ENCODE peak calls at places on chromosomes 1 and 21, in eight cellular contexts. I, N, E, A, F, R, C and P are unnamed samples.
A peak's percentile ranks its signal among the peaks of the same experiment; 100 is the strongest.

GRCh38 chr1:113929750-113930498 is 800 bp downstream of the HIPK1 start:
- DNase-seq in R (peak; percentile 46), C (no peak), F (no peak), I (peak; percentile 51), E (peak; percentile 40), N (peak; percentile 41), A (no peak), P (no peak)

GRCh38 chr1:168613689-168614655 is 37.6 kb downstream of the XCL1 start:
- DNase-seq in C (peak; percentile 86), E (peak; percentile 30), F (no peak), R (no peak), A (peak; percentile 50), I (peak; percentile 25), N (no peak), P (no peak)

GRCh38 chr1:25572708-25573590 is 29.5 kb downstream of the LDLRAP1 start:
- DNase-seq in F (no peak), R (peak; percentile 37), C (no peak), N (no peak), E (peak; percentile 61), A (no peak), I (peak; percentile 44), P (no peak)

GRCh38 chr1:66271904-66272254 is 262.1 kb upstream of the SGIP1 start:
- DNase-seq in E (peak; percentile 73), C (no peak), N (peak; percentile 60), R (no peak), A (peak; percentile 65), I (peak; percentile 80), F (no peak), P (no peak)

GRCh38 chr1:160474392-160475242 is 48.4 kb downstream of the SLAMF6 start:
- DNase-seq in N (no peak), A (no peak), F (no peak), R (no peak), E (no peak), C (no peak), I (no peak), P (no peak)

GRCh38 chr1:186042216-186042615 is 308.0 kb downstream of the HMCN1 start:
- DNase-seq in F (no peak), R (no peak), A (no peak), I (no peak), C (no peak), N (no peak), E (peak; percentile 19), P (no peak)

GRCh38 chr1:241408170-241408569 is 51.2 kb upstream of the RGS7 start:
- DNase-seq in N (no peak), F (no peak), I (no peak), R (no peak), A (no peak), C (no peak), E (no peak), P (no peak)

GRCh38 chr21:45336870-45337269 is 49.2 kb upstream of the POFUT2 start:
- DNase-seq in F (no peak), R (no peak), N (no peak), I (peak; percentile 32), A (peak; percentile 43), E (peak; percentile 34), C (no peak), P (no peak)

GRCh38 chr1:184330884-184331283 is 55.9 kb upstream of the C1orf21 start:
- DNase-seq in E (no peak), I (no peak), C (no peak), F (no peak), A (no peak), R (no peak), N (no peak), P (no peak)

GRCh38 chr1:65471901-65472332 is 51.4 kb downstream of the LEPR start:
- DNase-seq in E (peak; percentile 29), F (peak; percentile 33), R (no peak), A (no peak), C (no peak), I (peak; percentile 76), N (no peak), P (peak; percentile 52)

GRCh38 chr1:36968730-36969129 is 65.6 kb downstream of the GRIK3 start:
- DNase-seq in I (no peak), N (no peak), R (no peak), A (no peak), F (no peak), E (no peak), C (no peak), P (no peak)

GRCh38 chr1:150917387-150917786 is 8.8 kb upstream of the SETDB1 start:
- DNase-seq in R (no peak), F (no peak), C (no peak), E (no peak), A (no peak), N (no peak), I (no peak), P (no peak)

GRCh38 chr1:31798086-31798432 is 17.8 kb downstream of the SPOCD1 start:
- DNase-seq in N (no peak), I (no peak), A (no peak), R (no peak), C (no peak), F (no peak), E (no peak), P (no peak)

GRCh38 chr21:34669149-34669879 is 520 bp downstream of the CLIC6 start:
- DNase-seq in E (no peak), A (no peak), C (no peak), I (no peak), N (no peak), F (no peak), R (peak; percentile 21), P (no peak)

GRCh38 chr1:236151739-236152424 is 9.5 kb downstream of the GPR137B start:
- DNase-seq in C (no peak), I (no peak), N (no peak), F (no peak), E (no peak), R (no peak), A (peak; percentile 38), P (no peak)

GRCh38 chr1:48114596-48115384 is 107.7 kb upstream of the SLC5A9 start:
- DNase-seq in I (no peak), A (no peak), E (no peak), C (no peak), F (no peak), R (no peak), N (no peak), P (no peak)

GRCh38 chr1:77504986-77505385 is 177.5 kb downstream of the ZZZ3 start:
- DNase-seq in E (peak; percentile 75), F (no peak), N (no peak), A (no peak), R (no peak), I (peak; percentile 17), C (no peak), P (no peak)

GRCh38 chr1:189782280-189782679 is 695.4 kb downstream of the BRINP3 start:
- DNase-seq in I (no peak), R (no peak), F (no peak), E (no peak), C (no peak), N (no peak), A (no peak), P (no peak)

GRCh38 chr1:197073978-197074377 is 6.9 kb upstream of the F13B start:
- DNase-seq in A (no peak), F (no peak), E (no peak), R (no peak), I (no peak), C (no peak), N (no peak), P (no peak)
- TF ChIP-seq CTCF in A (no peak), F (no peak), E (no peak), R (no peak), I (no peak), C (no peak), N (no peak), P (no peak)

GRCh38 chr1:52907068-52907811 is 14.3 kb downstream of the ECHDC2 start:
- DNase-seq in E (no peak), N (no peak), A (no peak), F (no peak), C (no peak), R (no peak), I (no peak), P (no peak)

GRCh38 chr1:52905376-52905698 is 16.2 kb downstream of the ECHDC2 start:
- DNase-seq in C (no peak), I (no peak), F (no peak), E (no peak), A (no peak), R (no peak), N (no peak), P (no peak)

GRCh38 chr1:52906135-52906603 is 15.4 kb downstream of the ECHDC2 start:
- DNase-seq in E (no peak), N (no peak), I (no peak), F (no peak), A (no peak), R (no peak), C (no peak), P (no peak)

GRCh38 chr1:52907812-52908153 is 13.8 kb downstream of the ECHDC2 start:
- DNase-seq in A (no peak), C (no peak), I (no peak), N (no peak), E (no peak), R (no peak), F (no peak), P (no peak)

GRCh38 chr1:52904590-52905375 is 16.8 kb downstream of the ECHDC2 start:
- DNase-seq in A (no peak), C (no peak), E (peak; percentile 20), I (peak; percentile 18), N (no peak), F (no peak), R (no peak), P (no peak)
- TF ChIP-seq CTCF in A (peak; percentile 50), C (no peak), E (peak; percentile 25), I (peak; percentile 47), N (no peak), F (peak; percentile 48), R (peak; percentile 47), P (peak; percentile 37)

DNA sequence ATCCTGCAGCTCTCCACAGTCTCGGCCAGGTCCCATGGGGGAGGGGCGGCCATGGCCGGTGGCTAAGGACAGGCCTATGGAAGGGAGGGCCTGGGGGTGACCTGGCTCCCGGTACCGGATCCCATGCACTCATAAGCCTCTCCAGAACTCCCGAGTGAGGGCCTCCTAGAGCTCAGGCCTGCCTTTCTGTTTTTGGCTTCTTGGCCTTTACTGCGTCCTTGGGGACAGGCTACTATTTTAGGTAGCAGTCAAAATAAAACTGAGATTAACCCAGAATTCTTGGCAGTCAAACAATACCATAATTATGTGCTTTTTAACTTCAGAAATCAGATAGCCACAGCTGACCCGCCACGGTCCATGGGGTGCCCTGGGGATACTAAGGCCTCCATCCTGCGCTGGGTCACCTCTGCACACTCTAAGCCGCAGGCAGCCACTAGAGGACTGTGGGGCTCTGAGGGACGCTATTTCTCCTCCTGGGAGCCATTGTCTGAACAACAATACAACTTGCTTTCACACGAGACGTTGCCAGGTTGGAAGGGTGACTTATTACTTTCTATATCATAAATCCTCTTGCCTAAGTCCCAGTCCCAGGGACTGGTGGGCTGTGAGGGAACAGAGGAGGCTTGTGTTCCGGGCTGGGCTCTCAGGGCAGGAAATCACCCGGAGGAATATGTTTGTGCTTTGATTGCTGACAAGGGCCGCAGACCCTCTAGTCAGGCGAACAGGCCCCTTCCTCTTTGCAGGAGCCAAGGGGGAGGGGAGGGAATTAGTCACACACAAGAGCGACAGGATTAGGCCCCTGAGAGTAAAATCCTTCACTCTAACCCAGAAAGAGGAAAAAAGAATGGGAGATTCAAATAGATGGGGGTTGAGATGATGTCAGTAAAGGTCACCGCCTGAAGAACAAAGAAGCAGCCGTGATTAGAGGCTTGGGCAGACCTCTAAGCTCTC is 40.7 kb upstream of the BCAR3 start:
- DNase-seq in N (no peak), C (no peak), F (no peak), E (peak; percentile 53), R (no peak), A (peak; percentile 76), I (no peak), P (no peak)
- TF ChIP-seq CTCF in N (peak; percentile 14), C (no peak), F (no peak), E (no peak), R (peak; percentile 20), A (peak; percentile 58), I (no peak), P (no peak)

GRCh38 chr1:67804710-67805109 is 28.6 kb downstream of the GNG12 start:
- DNase-seq in C (no peak), I (no peak), N (no peak), A (no peak), F (no peak), R (no peak), E (no peak), P (no peak)
- TF ChIP-seq CTCF in C (no peak), I (no peak), N (no peak), A (no peak), F (peak; percentile 6), R (peak; percentile 24), E (no peak), P (no peak)